ENCODE peak calls at places on chromosomes 5 and 9, in seven cellular contexts. One of them, this sample, is unnamed.

GRCh38 chr5:54390015-54390414 is 65.5 kb upstream of the HSPB3 start:
- DNase-seq in WERI-Rb-1: peak; percentile 91
- DNase-seq in heart left ventricle: no peak
- DNase-seq in brain microvascular endothelial cell: peak; percentile 97
- DNase-seq in effector memory CD4-positive, alpha-beta T cell: no peak
- DNase-seq in tibial artery: no peak
- DNase-seq in lower lobe of right lung: no peak
- DNase-seq in this sample: no peak

GRCh38 chr9:120876842-120877240 is at the start of gene PHF19:
- DNase-seq in heart left ventricle: peak; percentile 52
- DNase-seq in lower lobe of right lung: peak; percentile 49
- DNase-seq in effector memory CD4-positive, alpha-beta T cell: no peak
- DNase-seq in WERI-Rb-1: no peak
- DNase-seq in brain microvascular endothelial cell: no peak
- DNase-seq in tibial artery: peak; percentile 76
- DNase-seq in this sample: peak; percentile 37

GRCh38 chr5:169740435-169740834 is 103.4 kb downstream of the DOCK2 start:
- DNase-seq in lower lobe of right lung: no peak
- DNase-seq in tibial artery: no peak
- DNase-seq in heart left ventricle: no peak
- DNase-seq in WERI-Rb-1: no peak
- DNase-seq in brain microvascular endothelial cell: no peak
- DNase-seq in effector memory CD4-positive, alpha-beta T cell: no peak
- DNase-seq in this sample: no peak

GRCh38 chr5:150637245-150638052 is 3.0 kb upstream of the SYNPO start:
- DNase-seq in effector memory CD4-positive, alpha-beta T cell: no peak
- DNase-seq in brain microvascular endothelial cell: peak; percentile 85
- DNase-seq in heart left ventricle: no peak
- DNase-seq in WERI-Rb-1: no peak
- DNase-seq in tibial artery: peak; percentile 65
- DNase-seq in lower lobe of right lung: no peak
- DNase-seq in this sample: no peak

GRCh38 chr5:124773291-124774001 is 27.0 kb upstream of the ZNF608 start:
- DNase-seq in heart left ventricle: no peak
- DNase-seq in brain microvascular endothelial cell: no peak
- DNase-seq in effector memory CD4-positive, alpha-beta T cell: no peak
- DNase-seq in lower lobe of right lung: no peak
- DNase-seq in WERI-Rb-1: no peak
- DNase-seq in tibial artery: no peak
- DNase-seq in this sample: no peak

GRCh38 chr5:98458004-98458403 is 315.5 kb upstream of the RGMB start:
- DNase-seq in tibial artery: no peak
- DNase-seq in heart left ventricle: no peak
- DNase-seq in effector memory CD4-positive, alpha-beta T cell: no peak
- DNase-seq in lower lobe of right lung: no peak
- DNase-seq in WERI-Rb-1: no peak
- DNase-seq in brain microvascular endothelial cell: peak; percentile 93
- DNase-seq in this sample: no peak

GRCh38 chr5:142317673-142318261 is 7.1 kb downstream of the SPRY4 start:
- DNase-seq in brain microvascular endothelial cell: no peak
- DNase-seq in lower lobe of right lung: no peak
- DNase-seq in effector memory CD4-positive, alpha-beta T cell: no peak
- DNase-seq in WERI-Rb-1: no peak
- DNase-seq in heart left ventricle: peak; percentile 66
- DNase-seq in tibial artery: no peak
- DNase-seq in this sample: no peak

GRCh38 chr5:143350790-143351603 is 52.5 kb downstream of the NR3C1 start:
- DNase-seq in effector memory CD4-positive, alpha-beta T cell: no peak
- DNase-seq in lower lobe of right lung: no peak
- DNase-seq in brain microvascular endothelial cell: peak; percentile 55
- DNase-seq in tibial artery: no peak
- DNase-seq in heart left ventricle: no peak
- DNase-seq in WERI-Rb-1: no peak
- DNase-seq in this sample: peak; percentile 71

GRCh38 chr5:119309290-119309818 is 46.5 kb upstream of the TNFAIP8 start:
- DNase-seq in tibial artery: no peak
- DNase-seq in effector memory CD4-positive, alpha-beta T cell: no peak
- DNase-seq in brain microvascular endothelial cell: no peak
- DNase-seq in lower lobe of right lung: no peak
- DNase-seq in WERI-Rb-1: no peak
- DNase-seq in heart left ventricle: no peak
- DNase-seq in this sample: no peak

GRCh38 chr9:113508111-113508749 is 44.7 kb downstream of the RGS3 start:
- DNase-seq in tibial artery: no peak
- DNase-seq in WERI-Rb-1: no peak
- DNase-seq in brain microvascular endothelial cell: no peak
- DNase-seq in effector memory CD4-positive, alpha-beta T cell: no peak
- DNase-seq in lower lobe of right lung: no peak
- DNase-seq in heart left ventricle: no peak
- DNase-seq in this sample: no peak

GRCh38 chr5:91224969-91225368 is 158.1 kb downstream of the ARRDC3 start:
- DNase-seq in brain microvascular endothelial cell: no peak
- DNase-seq in effector memory CD4-positive, alpha-beta T cell: no peak
- DNase-seq in lower lobe of right lung: no peak
- DNase-seq in tibial artery: no peak
- DNase-seq in WERI-Rb-1: no peak
- DNase-seq in heart left ventricle: no peak
- DNase-seq in this sample: no peak

GRCh38 chr9:98521141-98521540 is 187.6 kb downstream of the GABBR2 start:
- DNase-seq in heart left ventricle: no peak
- DNase-seq in lower lobe of right lung: no peak
- DNase-seq in brain microvascular endothelial cell: peak; percentile 54
- DNase-seq in WERI-Rb-1: no peak
- DNase-seq in tibial artery: no peak
- DNase-seq in effector memory CD4-positive, alpha-beta T cell: no peak
- DNase-seq in this sample: no peak

GRCh38 chr9:87713278-87713989 is 12.5 kb upstream of the CTSL start:
- DNase-seq in effector memory CD4-positive, alpha-beta T cell: no peak
- DNase-seq in WERI-Rb-1: peak; percentile 54
- DNase-seq in heart left ventricle: peak; percentile 91
- DNase-seq in tibial artery: peak; percentile 94
- DNase-seq in brain microvascular endothelial cell: peak; percentile 99
- DNase-seq in lower lobe of right lung: peak; percentile 87
- DNase-seq in this sample: peak; percentile 73

DNA sequence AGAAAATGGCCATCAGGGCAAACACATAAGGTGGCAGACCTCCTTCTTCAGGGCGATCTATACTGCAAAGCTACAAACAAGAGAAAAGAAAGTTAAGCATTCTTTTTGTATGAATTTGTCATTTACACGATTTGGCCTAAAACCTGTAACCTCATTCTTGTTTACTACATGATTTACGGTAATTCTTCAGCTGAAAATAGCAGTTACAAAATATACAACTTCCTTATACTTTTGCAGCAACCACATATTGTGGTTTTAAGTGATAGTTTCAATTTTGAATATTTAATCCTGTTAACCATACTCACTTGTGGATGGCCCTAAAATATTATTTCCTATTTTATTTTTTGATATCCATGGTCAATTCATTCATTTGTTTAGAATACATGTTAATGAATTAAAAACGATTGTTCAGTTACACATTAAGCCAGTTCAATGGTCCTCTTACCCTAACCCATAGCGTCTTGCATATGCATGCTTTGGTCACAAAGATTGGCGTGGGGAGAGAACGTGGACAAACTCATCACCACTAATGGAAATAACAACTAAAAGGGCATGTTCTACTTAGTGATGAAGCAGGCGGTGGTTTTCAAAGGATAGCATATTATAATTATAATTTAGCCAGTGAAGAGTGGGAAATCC is 16.6 kb downstream of the TUT7 start:
- DNase-seq in tibial artery: no peak
- DNase-seq in lower lobe of right lung: no peak
- DNase-seq in brain microvascular endothelial cell: no peak
- DNase-seq in WERI-Rb-1: no peak
- DNase-seq in heart left ventricle: no peak
- DNase-seq in effector memory CD4-positive, alpha-beta T cell: no peak
- DNase-seq in this sample: no peak
- H3K36me3 ChIP-seq in tibial artery: peaks cover 90% of the 10 kb centered on the region
- H3K36me3 ChIP-seq in lower lobe of right lung: peaks cover 98% of the 10 kb centered on the region
- H3K36me3 ChIP-seq in brain microvascular endothelial cell: peaks cover 63% of the 10 kb centered on the region
- H3K36me3 ChIP-seq in WERI-Rb-1: peaks cover 47% of the 10 kb centered on the region
- H3K36me3 ChIP-seq in heart left ventricle: peaks cover 100% of the 10 kb centered on the region
- H3K36me3 ChIP-seq in effector memory CD4-positive, alpha-beta T cell: peaks cover 44% of the 10 kb centered on the region
- H3K36me3 ChIP-seq in this sample: peaks cover 96% of the 10 kb centered on the region

DNA sequence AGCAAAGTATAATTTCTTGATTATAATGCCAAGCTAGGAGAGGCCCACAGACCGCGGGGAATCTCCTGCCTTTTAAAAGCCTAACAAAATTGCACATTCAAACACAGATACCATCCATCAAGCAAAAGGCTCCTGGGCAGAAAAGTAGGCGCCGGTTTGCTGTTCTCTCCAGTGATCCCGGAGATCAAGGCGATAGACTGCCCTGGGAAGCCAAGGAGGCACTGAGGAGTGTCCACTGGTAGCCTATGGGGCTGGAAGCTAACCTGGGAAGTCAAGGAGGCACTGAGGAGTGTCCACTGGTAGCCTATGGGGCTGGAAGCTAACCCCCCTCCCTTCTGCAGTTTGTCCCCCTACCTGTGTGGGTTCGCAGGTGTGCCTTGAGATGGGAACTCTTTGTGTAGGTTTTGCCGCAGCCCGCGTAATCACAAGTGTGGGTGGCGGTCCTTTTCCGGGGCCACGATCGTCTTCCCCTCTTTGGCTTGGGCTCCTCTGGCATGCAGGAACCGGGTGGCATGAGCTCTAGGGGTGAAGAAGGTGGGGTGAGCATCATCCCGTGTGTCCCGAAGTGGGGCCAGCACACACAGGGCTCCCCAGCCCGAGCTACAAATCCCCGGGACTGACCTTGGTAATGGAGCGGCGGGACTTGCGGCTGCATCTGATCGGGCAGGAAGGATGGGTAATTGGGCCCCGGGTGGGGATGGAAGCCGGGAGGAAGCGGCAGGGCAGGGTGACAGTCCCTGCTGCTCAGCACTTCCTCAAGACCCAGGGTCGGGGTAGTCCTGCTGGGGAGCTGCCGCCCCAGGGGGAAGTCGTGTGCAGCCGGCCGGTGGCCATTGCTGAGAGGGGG is 2.7 kb downstream of the KLF4 start:
- DNase-seq in effector memory CD4-positive, alpha-beta T cell: no peak
- DNase-seq in tibial artery: peak; percentile 79
- DNase-seq in brain microvascular endothelial cell: no peak
- DNase-seq in lower lobe of right lung: peak; percentile 51
- DNase-seq in WERI-Rb-1: no peak
- DNase-seq in heart left ventricle: no peak
- DNase-seq in this sample: no peak
- H3K4me3 ChIP-seq in effector memory CD4-positive, alpha-beta T cell: no peak overlapping the region
- H3K4me3 ChIP-seq in tibial artery: peak overlapping the region; percentile 79
- H3K4me3 ChIP-seq in brain microvascular endothelial cell: peak overlapping the region; percentile 74
- H3K4me3 ChIP-seq in lower lobe of right lung: peak overlapping the region; percentile 67
- H3K4me3 ChIP-seq in WERI-Rb-1: no peak overlapping the region
- H3K4me3 ChIP-seq in heart left ventricle: peak overlapping the region; percentile 84
- H3K4me3 ChIP-seq in this sample: peak overlapping the region; percentile 55

DNA sequence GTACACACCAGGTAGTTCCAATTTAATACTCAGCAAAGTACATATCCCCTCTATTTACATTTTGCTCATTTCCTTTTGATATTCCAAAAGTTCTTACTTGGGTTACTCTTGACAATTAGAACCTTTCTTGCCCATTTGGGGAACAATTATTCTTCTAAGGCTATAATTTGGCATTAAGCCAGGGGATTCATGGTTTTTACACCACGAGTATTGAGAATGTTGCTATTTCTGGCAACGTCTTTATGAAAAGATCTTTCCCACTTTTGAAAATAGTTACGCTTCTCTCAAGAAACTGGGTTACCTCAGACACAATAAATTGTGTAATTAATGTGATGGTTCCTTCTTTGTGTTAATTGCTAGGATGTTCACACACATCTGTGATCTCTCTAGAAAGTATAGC is 11.5 kb upstream of the CAAP1 start:
- DNase-seq in heart left ventricle: no peak
- DNase-seq in brain microvascular endothelial cell: no peak
- DNase-seq in lower lobe of right lung: no peak
- DNase-seq in tibial artery: no peak
- DNase-seq in WERI-Rb-1: no peak
- DNase-seq in effector memory CD4-positive, alpha-beta T cell: no peak
- DNase-seq in this sample: no peak
- H3K36me3 ChIP-seq in heart left ventricle: peaks cover 55% of the 10 kb centered on the region
- H3K36me3 ChIP-seq in brain microvascular endothelial cell: peaks cover 16% of the 10 kb centered on the region
- H3K36me3 ChIP-seq in lower lobe of right lung: peaks cover 49% of the 10 kb centered on the region
- H3K36me3 ChIP-seq in tibial artery: peaks cover 40% of the 10 kb centered on the region
- H3K36me3 ChIP-seq in WERI-Rb-1: peaks cover 19% of the 10 kb centered on the region
- H3K36me3 ChIP-seq in effector memory CD4-positive, alpha-beta T cell: peaks cover 29% of the 10 kb centered on the region
- H3K36me3 ChIP-seq in this sample: no peaks in the 10 kb centered on the region

DNA sequence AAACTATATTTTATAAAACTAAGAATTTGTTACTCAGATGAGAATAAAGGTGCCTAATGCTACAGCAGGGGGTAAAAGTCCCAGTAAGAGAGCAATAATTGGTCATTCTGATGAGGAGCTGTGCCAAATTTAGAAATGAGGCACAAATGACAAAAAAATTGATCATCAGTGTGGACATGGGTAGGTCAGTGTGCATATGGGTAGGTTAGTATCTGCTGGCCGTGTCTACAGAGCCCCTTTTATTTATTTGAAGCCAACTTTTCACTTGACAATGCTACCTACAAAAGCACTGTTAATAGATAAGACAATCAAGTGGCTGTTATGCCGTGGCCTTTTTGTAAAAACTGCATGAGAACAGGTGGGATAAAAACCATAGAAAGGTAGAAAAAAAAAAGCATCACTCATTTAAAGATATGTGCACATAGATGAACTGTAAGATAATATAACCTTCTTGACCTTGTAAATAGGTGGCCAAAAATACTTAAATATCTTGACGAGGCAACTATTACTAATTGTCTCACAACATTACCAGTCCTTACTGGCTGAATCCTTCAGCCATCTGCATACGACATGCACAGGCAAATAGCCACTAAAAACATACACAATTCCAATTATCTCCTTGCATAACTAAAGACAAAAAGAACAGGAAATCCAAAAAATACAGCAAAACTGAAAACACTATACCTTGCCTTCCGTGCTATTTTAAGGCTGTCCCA is 454.7 kb downstream of the RAB3C start:
- DNase-seq in brain microvascular endothelial cell: no peak
- DNase-seq in heart left ventricle: no peak
- DNase-seq in effector memory CD4-positive, alpha-beta T cell: no peak
- DNase-seq in tibial artery: no peak
- DNase-seq in WERI-Rb-1: no peak
- DNase-seq in lower lobe of right lung: no peak
- DNase-seq in this sample: no peak
- H3K4me3 ChIP-seq in brain microvascular endothelial cell: peak overlapping the region; percentile 88
- H3K4me3 ChIP-seq in heart left ventricle: peak overlapping the region; percentile 78
- H3K4me3 ChIP-seq in effector memory CD4-positive, alpha-beta T cell: peak overlapping the region; percentile 97
- H3K4me3 ChIP-seq in tibial artery: peak overlapping the region; percentile 63
- H3K4me3 ChIP-seq in WERI-Rb-1: no peak overlapping the region
- H3K4me3 ChIP-seq in lower lobe of right lung: peak overlapping the region; percentile 67
- H3K4me3 ChIP-seq in this sample: no peak overlapping the region

DNA sequence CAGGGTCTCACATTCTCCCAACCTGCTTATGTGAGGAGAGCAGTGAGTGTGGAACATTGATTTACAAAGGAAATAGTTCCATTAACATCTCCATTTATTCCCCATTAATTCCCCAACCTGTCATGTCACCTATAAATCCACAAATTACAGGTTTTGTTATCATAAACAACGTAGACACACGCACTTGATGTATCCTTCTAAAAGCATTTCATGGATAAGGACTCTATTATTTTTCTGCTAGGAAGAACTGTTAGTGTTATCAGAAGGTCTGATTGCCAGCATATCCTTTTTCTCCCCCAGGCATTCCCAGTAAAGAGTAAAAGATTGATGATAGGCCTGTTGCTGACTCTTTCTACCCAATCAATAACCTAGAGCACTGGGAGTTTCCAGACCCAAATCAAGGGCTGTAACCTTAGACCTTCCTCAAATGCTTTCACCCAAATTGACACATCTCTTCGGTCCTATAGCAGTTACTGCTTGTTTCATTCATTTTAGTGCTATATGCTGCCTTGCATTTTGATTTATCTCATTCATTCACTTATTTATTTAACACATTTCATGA is 60.8 kb downstream of the RFK start:
- DNase-seq in heart left ventricle: no peak
- DNase-seq in brain microvascular endothelial cell: no peak
- DNase-seq in WERI-Rb-1: no peak
- DNase-seq in effector memory CD4-positive, alpha-beta T cell: no peak
- DNase-seq in lower lobe of right lung: no peak
- DNase-seq in tibial artery: no peak
- DNase-seq in this sample: no peak
- H3K36me3 ChIP-seq in heart left ventricle: no peaks in the 10 kb centered on the region
- H3K36me3 ChIP-seq in brain microvascular endothelial cell: no peaks in the 10 kb centered on the region
- H3K36me3 ChIP-seq in WERI-Rb-1: no peaks in the 10 kb centered on the region
- H3K36me3 ChIP-seq in effector memory CD4-positive, alpha-beta T cell: no peaks in the 10 kb centered on the region
- H3K36me3 ChIP-seq in lower lobe of right lung: no peaks in the 10 kb centered on the region
- H3K36me3 ChIP-seq in tibial artery: no peaks in the 10 kb centered on the region
- H3K36me3 ChIP-seq in this sample: no peaks in the 10 kb centered on the region